ENCODE peak calls at places on chromosomes 4 and X, in seven cellular contexts. R, A, N, H, I, B and L are unnamed samples.
A peak's percentile ranks its signal among the peaks of the same experiment; 100 is the strongest.

GRCh38 chr4:23368081-23368697 is 521.7 kb downstream of the PPARGC1A start:
- DNase-seq in R (no peak), A (peak; percentile 8), N (peak; percentile 67), H (no peak), I (no peak), B (no peak), L (peak; percentile 25)

GRCh38 chr4:126395661-126396060 is 1080.9 kb downstream of the FAT4 start:
- DNase-seq in R (no peak), A (peak; percentile 4), N (no peak), H (no peak), I (no peak), B (no peak), L (no peak)

GRCh38 chr4:177356921-177357320 is 47.2 kb downstream of the NEIL3 start:
- DNase-seq in R (no peak), A (no peak), N (no peak), H (no peak), I (no peak), B (no peak), L (no peak)

GRCh38 chr4:92344216-92344615 is 40.5 kb downstream of the GRID2 start:
- DNase-seq in R (no peak), A (no peak), N (no peak), H (no peak), I (no peak), B (no peak), L (no peak)

GRCh38 chrX:136525738-136526606 is 6.0 kb upstream of the VGLL1 start:
- DNase-seq in R (peak; percentile 57), A (peak; percentile 93), N (peak; percentile 70), H (peak; percentile 41), I (peak; percentile 68), B (no peak), L (peak; percentile 52)

GRCh38 chrX:30935985-30936384 is 46.9 kb upstream of the TAB3 start:
- DNase-seq in R (no peak), A (peak; percentile 4), N (peak; percentile 39), H (no peak), I (no peak), B (no peak), L (peak; percentile 1)

GRCh38 chr4:42359686-42360085 is 37.6 kb upstream of the SHISA3 start:
- DNase-seq in R (no peak), A (peak; percentile 59), N (no peak), H (no peak), I (no peak), B (no peak), L (no peak)

GRCh38 chr4:174005422-174005821 is 278.0 kb downstream of the FBXO8 start:
- DNase-seq in R (no peak), A (no peak), N (no peak), H (no peak), I (no peak), B (no peak), L (no peak)

GRCh38 chr4:76546282-76547166 is 111.5 kb downstream of the SHROOM3 start:
- DNase-seq in R (no peak), A (peak; percentile 70), N (peak; percentile 35), H (no peak), I (peak; percentile 88), B (no peak), L (peak; percentile 26)